ENCODE peak calls at places on chromosomes 7 and 10, in seven cellular contexts. Z is heart right ventricle, L is Karpas-422, G is mammary epithelial cell, F is heart left ventricle, Q is astrocyte, I is HCT116. M is an unnamed sample. For H3K4me1, the result is how much of the 10 kb centered on the place peaks cover.

GRCh38 chr7:107233174-107233573 is 64.4 kb downstream of the HBP1 start:
- DNase-seq in I (no peak), Q (no peak), Z (no peak), L (no peak), F (no peak), G (peak), M (no peak)

GRCh38 chr10:44284198-44285084 is 100.5 kb downstream of the CXCL12 start:
- DNase-seq in I (no peak), F (no peak), Q (no peak), G (no peak), Z (no peak), L (no peak), M (no peak)

GRCh38 chr7:90824386-90825307 is 228.5 kb downstream of the CDK14 start:
- DNase-seq in F (no peak), Z (no peak), Q (peak), L (no peak), G (peak), I (no peak), M (no peak)

GRCh38 chr10:107546239-107546638 is 381.7 kb upstream of the SORCS1 start:
- DNase-seq in I (no peak), F (no peak), Z (no peak), G (peak), Q (peak), L (no peak), M (no peak)

GRCh38 chr10:30433286-30433778 is 652 bp upstream of the MAP3K8 start:
- DNase-seq in F (peak), Z (peak), G (no peak), Q (peak), I (peak), L (peak), M (peak)

GRCh38 chr7:103981003-103981423 is 8.4 kb downstream of the RELN start:
- DNase-seq in Q (no peak), I (no peak), G (no peak), F (no peak), Z (no peak), L (no peak), M (no peak)

GRCh38 chr7:6299774-6300173 is 27.4 kb upstream of the CYTH3 start:
- DNase-seq in I (no peak), Z (no peak), F (no peak), G (no peak), L (no peak), Q (no peak), M (no peak)

GRCh38 chr10:94088926-94089381 is 95.2 kb downstream of the PLCE1 start:
- DNase-seq in F (no peak), I (no peak), Q (peak), G (no peak), L (no peak), Z (no peak), M (no peak)

GRCh38 chr10:71845410-71846406 is 5.3 kb downstream of the PSAP start:
- DNase-seq in I (no peak), L (no peak), F (no peak), Q (no peak), G (no peak), Z (no peak), M (no peak)

GRCh38 chr7:26237035-26237807 is 35.7 kb downstream of the CBX3 start:
- DNase-seq in I (no peak), Q (peak), L (no peak), F (no peak), G (peak), Z (no peak), M (no peak)

GRCh38 chr7:47510192-47510591 is 71.7 kb downstream of the TNS3 start:
- DNase-seq in Q (no peak), G (no peak), F (no peak), Z (no peak), I (no peak), L (no peak), M (no peak)
- H3K4me1 ChIP-seq in Q (under half), G (under half), F (half or more), Z (under half), I (under half), L (under half), M (under half)

GRCh38 chr7:131363719-131364118 is 36.0 kb downstream of the MKLN1 start:
- DNase-seq in F (no peak), Q (no peak), G (no peak), I (no peak), Z (no peak), L (no peak), M (no peak)
- H3K4me1 ChIP-seq in F (half or more), Q (under half), G (under half), I (under half), Z (under half), L (under half), M (under half)

DNA sequence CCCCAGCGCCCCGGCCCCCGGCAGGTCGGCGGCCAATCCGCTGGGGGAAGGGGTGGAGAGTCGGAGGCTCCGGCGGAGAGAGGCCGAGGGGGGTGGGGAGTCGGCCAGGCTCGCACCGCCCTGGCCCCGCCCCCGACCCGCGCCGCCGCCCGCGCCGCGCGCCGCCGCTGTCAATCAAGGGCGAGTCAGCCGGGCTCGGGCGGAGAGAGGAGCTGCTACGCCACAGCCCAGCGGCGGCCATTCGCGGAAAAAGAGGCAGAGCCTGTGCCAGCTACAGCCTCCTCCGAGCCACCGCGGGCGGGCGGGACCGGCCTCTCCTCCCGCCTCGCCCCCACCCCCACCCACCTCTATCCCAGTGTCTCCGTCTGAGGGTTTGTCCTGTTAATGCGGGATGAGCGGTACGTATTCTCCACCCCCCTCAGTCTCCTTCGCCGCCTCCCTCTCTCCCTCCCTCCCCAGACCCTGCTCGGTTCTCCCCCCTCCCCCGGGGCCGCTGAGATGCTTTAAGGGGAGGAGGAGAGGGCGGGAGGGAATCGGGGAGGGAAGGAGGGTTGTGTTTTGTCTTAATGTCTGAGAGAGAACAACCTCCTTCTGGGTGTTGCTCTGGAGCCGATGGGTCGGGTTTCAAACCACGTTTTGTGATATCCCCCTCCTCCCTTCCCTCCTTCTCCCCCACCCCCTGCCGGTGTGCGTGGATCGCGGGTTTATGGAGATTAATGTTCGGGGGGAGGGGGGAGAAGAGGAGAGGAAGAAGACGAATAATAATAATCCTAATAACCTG is at the start of gene SP4:
- DNase-seq in G (peak), F (peak), I (peak), L (peak), Q (peak), Z (peak), M (peak)
- H3K4me1 ChIP-seq in G (under half), F (under half), I (under half), L (half or more), Q (under half), Z (under half), M (under half)

GRCh38 chr10:3525832-3526449 is 259.1 kb downstream of the KLF6 start:
- DNase-seq in G (peak), Q (peak), F (no peak), Z (no peak), I (peak), L (no peak), M (no peak)
- H3K4me1 ChIP-seq in G (under half), Q (under half), F (under half), Z (under half), I (under half), L (under half), M (under half)

GRCh38 chr7:11212816-11213215 is 239.1 kb downstream of the PHF14 start:
- DNase-seq in Z (no peak), Q (no peak), L (no peak), I (no peak), G (no peak), F (no peak), M (no peak)

GRCh38 chr7:11212080-11212711 is 238.5 kb downstream of the PHF14 start:
- DNase-seq in Q (peak), F (peak), L (peak), I (peak), G (peak), Z (no peak), M (no peak)

GRCh38 chr7:11210374-11210773 is 236.7 kb downstream of the PHF14 start:
- DNase-seq in Z (no peak), G (no peak), I (no peak), L (no peak), Q (no peak), F (no peak), M (no peak)

GRCh38 chr7:11216276-11216675 is 242.6 kb downstream of the PHF14 start:
- DNase-seq in Z (no peak), Q (no peak), F (no peak), G (no peak), L (no peak), I (no peak), M (no peak)

GRCh38 chr7:11213246-11213645 is 239.6 kb downstream of the PHF14 start:
- DNase-seq in Z (no peak), I (no peak), L (no peak), G (no peak), F (no peak), Q (no peak), M (no peak)
- H3K4me1 ChIP-seq in Z (under half), I (under half), L (under half), G (under half), F (under half), Q (under half), M (under half)

GRCh38 chr7:139714163-139714901 is 63.5 kb downstream of the HIPK2 start:
- DNase-seq in Q (no peak), I (no peak), Z (peak), G (no peak), L (no peak), F (peak), M (no peak)

GRCh38 chr7:139711991-139712753 is 65.6 kb downstream of the HIPK2 start:
- DNase-seq in G (no peak), F (no peak), Z (no peak), L (no peak), Q (no peak), I (no peak), M (no peak)

GRCh38 chr7:139713835-139714162 is 64.0 kb downstream of the HIPK2 start:
- DNase-seq in F (no peak), I (no peak), L (no peak), Q (no peak), Z (no peak), G (no peak), M (no peak)

GRCh38 chr7:139715194-139715815 is 62.5 kb downstream of the HIPK2 start:
- DNase-seq in F (no peak), L (no peak), I (no peak), Z (no peak), G (no peak), Q (no peak), M (no peak)

GRCh38 chr7:139713061-139713460 is 64.7 kb downstream of the HIPK2 start:
- DNase-seq in Q (no peak), I (no peak), L (no peak), F (no peak), Z (no peak), G (no peak), M (no peak)
- H3K4me1 ChIP-seq in Q (under half), I (under half), L (under half), F (half or more), Z (under half), G (under half), M (under half)

DNA sequence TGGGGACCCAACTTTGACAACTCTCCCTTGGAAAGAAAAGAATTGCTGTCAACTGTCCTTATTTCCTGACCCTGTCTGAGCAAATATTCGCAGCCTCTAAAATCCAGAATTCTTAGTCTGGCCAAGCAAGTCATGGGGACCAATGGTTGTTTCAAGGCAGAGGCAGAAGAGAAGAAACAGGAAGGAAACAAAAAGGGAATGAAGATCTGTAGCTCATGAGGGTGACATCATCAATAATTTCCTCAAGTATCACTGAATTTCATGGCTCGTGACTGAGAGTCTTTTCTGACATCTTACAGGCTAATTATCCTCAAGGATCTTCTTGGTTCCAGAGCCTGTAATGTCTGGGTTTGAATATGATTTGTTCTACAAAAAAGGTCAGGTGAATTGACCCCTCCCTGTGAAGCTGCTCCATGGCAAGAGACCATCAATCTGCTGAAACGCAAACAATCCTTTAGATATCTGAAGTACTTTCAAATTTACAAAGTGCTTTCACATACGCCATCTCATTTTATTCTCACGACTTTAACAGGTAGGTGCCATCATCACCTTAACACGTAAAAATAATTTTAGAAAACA is 5.8 kb downstream of the CDK6 start:
- DNase-seq in G (no peak), L (peak), Q (peak), Z (no peak), F (no peak), I (no peak), M (no peak)
- H3K4me1 ChIP-seq in G (under half), L (half or more), Q (under half), Z (under half), F (half or more), I (under half), M (under half)

DNA sequence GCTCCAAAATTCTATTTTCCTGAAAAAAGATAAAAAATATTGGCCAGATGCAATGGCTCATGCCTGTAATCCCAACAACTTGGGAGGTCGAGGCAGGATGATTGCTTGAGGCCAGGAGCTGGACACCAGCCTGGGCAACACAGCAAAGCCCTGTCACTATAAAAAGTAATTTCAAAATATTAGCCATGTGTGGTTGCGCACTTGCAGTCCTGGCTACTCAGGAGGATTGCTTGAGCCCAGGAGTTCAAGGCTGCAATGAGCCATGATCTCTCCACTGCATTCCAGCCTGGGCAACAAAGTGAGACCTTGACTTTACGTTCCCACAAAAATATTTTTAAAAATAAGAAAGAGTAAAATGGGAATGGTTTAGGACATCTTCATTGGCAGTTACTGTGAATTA is 104.1 kb upstream of the AFAP1L2 start:
- DNase-seq in F (no peak), Z (no peak), I (no peak), G (no peak), L (no peak), Q (no peak), M (no peak)
- H3K4me1 ChIP-seq in F (half or more), Z (half or more), I (under half), G (under half), L (half or more), Q (under half), M (under half)